ENCODE peak calls at places on chromosomes 2 and 18, in five cellular contexts. Q, A, L, K and O are unnamed samples. For H3K36me3, the result is how much of the 10 kb centered on the place peaks cover.

GRCh38 chr2:130954873-130955272 is 118.2 kb downstream of the ARHGEF4 start:
- DNase-seq in Q (no peak), K (no peak), A (no peak), L (no peak), O (no peak)

GRCh38 chr2:190755796-190756415 is 107.0 kb downstream of the NAB1 start:
- DNase-seq in Q (no peak), K (no peak), L (no peak), A (no peak), O (no peak)

GRCh38 chr2:32752205-32752604 is 124.4 kb downstream of the TTC27 start:
- DNase-seq in Q (peak), K (no peak), A (no peak), L (no peak), O (no peak)

GRCh38 chr2:49288902-49289680 is 134.8 kb upstream of the FSHR start:
- DNase-seq in L (no peak), K (no peak), A (no peak), Q (no peak), O (no peak)

GRCh38 chr2:20524412-20525040 is 77.7 kb downstream of the RHOB start:
- DNase-seq in L (peak), Q (no peak), A (no peak), K (no peak), O (peak)

GRCh38 chr2:83081835-83082522 is 1377.1 kb downstream of the SUCLG1 start:
- DNase-seq in L (no peak), A (no peak), K (peak), Q (peak), O (no peak)

GRCh38 chr2:121185571-121186074 is 99.4 kb downstream of the TFCP2L1 start:
- DNase-seq in A (peak), L (no peak), K (no peak), Q (no peak), O (no peak)

GRCh38 chr2:46445561-46445960 is 33.8 kb upstream of the TMEM247 start:
- DNase-seq in Q (no peak), K (no peak), L (no peak), A (no peak), O (no peak)

GRCh38 chr2:118881490-118882129 is 34.2 kb upstream of the EN1 start:
- DNase-seq in A (peak), L (peak), K (peak), Q (peak), O (no peak)

GRCh38 chr18:22324191-22325131 is 93.3 kb downstream of the CTAGE1 start:
- DNase-seq in Q (no peak), A (no peak), K (no peak), L (peak), O (peak)

GRCh38 chr18:32040936-32041335 is 22.3 kb downstream of the RNF125 start:
- DNase-seq in L (peak), A (no peak), K (no peak), Q (no peak), O (no peak)

GRCh38 chr18:5339202-5339834 is 43.8 kb upstream of the ZBTB14 start:
- DNase-seq in A (no peak), L (no peak), Q (peak), K (no peak), O (no peak)

GRCh38 chr2:108918156-108918845 is 70.7 kb downstream of the EDAR start:
- DNase-seq in K (no peak), A (peak), Q (no peak), L (no peak), O (no peak)

GRCh38 chr18:48718251-48718959 is 179.6 kb downstream of the CTIF start:
- DNase-seq in A (no peak), Q (no peak), K (no peak), L (no peak), O (no peak)

GRCh38 chr2:207253946-207254345 is 88.2 kb upstream of the KLF7 start:
- DNase-seq in K (peak), Q (no peak), A (no peak), L (no peak), O (no peak)

GRCh38 chr2:147910990-147911473 is 66.2 kb downstream of the ACVR2A start:
- DNase-seq in A (no peak), Q (peak), L (no peak), K (peak), O (no peak)

GRCh38 chr2:2746731-2747130 is 415.7 kb upstream of the MYT1L start:
- DNase-seq in K (no peak), A (no peak), Q (no peak), L (no peak), O (no peak)

GRCh38 chr2:147631294-147631693 is 213.5 kb upstream of the ACVR2A start:
- DNase-seq in L (peak), K (no peak), A (no peak), Q (no peak), O (no peak)

GRCh38 chr2:155815851-155816250 is 516.7 kb downstream of the NR4A2 start:
- DNase-seq in A (no peak), K (peak), Q (peak), L (no peak), O (no peak)

GRCh38 chr2:234919711-234920110 is 32.1 kb upstream of the SH3BP4 start:
- DNase-seq in A (no peak), K (peak), L (no peak), Q (no peak), O (no peak)

GRCh38 chr2:158953454-158953853 is 15.0 kb upstream of the TANC1 start:
- DNase-seq in A (no peak), Q (no peak), K (peak), L (no peak), O (no peak)

GRCh38 chr18:42141439-42141838 is 186.4 kb downstream of the PIK3C3 start:
- DNase-seq in A (no peak), K (no peak), L (no peak), Q (peak), O (no peak)

GRCh38 chr18:72119082-72119481 is 425.1 kb downstream of the CBLN2 start:
- DNase-seq in A (no peak), L (no peak), Q (no peak), K (no peak), O (no peak)

GRCh38 chr2:136141510-136142154 is 23.7 kb upstream of the CXCR4 start:
- DNase-seq in K (no peak), A (no peak), L (no peak), Q (no peak), O (no peak)

GRCh38 chr18:56139792-56140254 is 498.6 kb downstream of the TXNL1 start:
- DNase-seq in L (peak), K (peak), A (no peak), Q (no peak), O (peak)

GRCh38 chr2:97713296-97714083 is at the start of gene ZAP70:
- DNase-seq in K (no peak), A (no peak), Q (peak), L (no peak), O (peak)

GRCh38 chr2:102950547-102950946 is 188.7 kb downstream of the TMEM182 start:
- DNase-seq in K (no peak), Q (no peak), A (no peak), L (no peak), O (no peak)

GRCh38 chr18:2881088-2881487 is 34.3 kb downstream of the EMILIN2 start:
- DNase-seq in K (no peak), L (no peak), A (no peak), Q (no peak), O (no peak)

GRCh38 chr2:38466849-38467767 is 90.0 kb upstream of the ATL2 start:
- DNase-seq in Q (no peak), L (no peak), K (no peak), A (no peak), O (no peak)

GRCh38 chr2:156466739-156467405 is 30.7 kb downstream of the GPD2 start:
- DNase-seq in K (no peak), L (peak), Q (no peak), A (peak), O (peak)

GRCh38 chr2:9221223-9221622 is 14.6 kb downstream of the ASAP2 start:
- DNase-seq in Q (no peak), A (no peak), K (no peak), L (no peak), O (no peak)

GRCh38 chr2:237686659-237687136 is 59.3 kb downstream of the LRRFIP1 start:
- DNase-seq in K (no peak), A (no peak), Q (peak), L (no peak), O (peak)

GRCh38 chr2:175844169-175844568 is 157.9 kb downstream of the LNPK start:
- DNase-seq in A (no peak), Q (no peak), K (peak), L (no peak), O (no peak)

GRCh38 chr2:217054791-217055190 is 194.9 kb upstream of the TNP1 start:
- DNase-seq in K (peak), Q (no peak), A (no peak), L (no peak), O (no peak)

GRCh38 chr2:96768083-96768561 is 7.4 kb downstream of the CNNM4 start:
- DNase-seq in L (peak), K (no peak), Q (no peak), A (no peak), O (no peak)

GRCh38 chr2:188130317-188130716 is 161.4 kb upstream of the GULP1 start:
- DNase-seq in Q (no peak), L (no peak), A (no peak), K (no peak), O (no peak)

GRCh38 chr2:41782306-41783158 is 265.3 kb upstream of the PKDCC start:
- DNase-seq in Q (peak), L (peak), K (peak), A (no peak), O (no peak)

GRCh38 chr2:216151313-216152030 is 42.3 kb downstream of the XRCC5 start:
- DNase-seq in K (peak), L (no peak), Q (no peak), A (no peak), O (no peak)

DNA sequence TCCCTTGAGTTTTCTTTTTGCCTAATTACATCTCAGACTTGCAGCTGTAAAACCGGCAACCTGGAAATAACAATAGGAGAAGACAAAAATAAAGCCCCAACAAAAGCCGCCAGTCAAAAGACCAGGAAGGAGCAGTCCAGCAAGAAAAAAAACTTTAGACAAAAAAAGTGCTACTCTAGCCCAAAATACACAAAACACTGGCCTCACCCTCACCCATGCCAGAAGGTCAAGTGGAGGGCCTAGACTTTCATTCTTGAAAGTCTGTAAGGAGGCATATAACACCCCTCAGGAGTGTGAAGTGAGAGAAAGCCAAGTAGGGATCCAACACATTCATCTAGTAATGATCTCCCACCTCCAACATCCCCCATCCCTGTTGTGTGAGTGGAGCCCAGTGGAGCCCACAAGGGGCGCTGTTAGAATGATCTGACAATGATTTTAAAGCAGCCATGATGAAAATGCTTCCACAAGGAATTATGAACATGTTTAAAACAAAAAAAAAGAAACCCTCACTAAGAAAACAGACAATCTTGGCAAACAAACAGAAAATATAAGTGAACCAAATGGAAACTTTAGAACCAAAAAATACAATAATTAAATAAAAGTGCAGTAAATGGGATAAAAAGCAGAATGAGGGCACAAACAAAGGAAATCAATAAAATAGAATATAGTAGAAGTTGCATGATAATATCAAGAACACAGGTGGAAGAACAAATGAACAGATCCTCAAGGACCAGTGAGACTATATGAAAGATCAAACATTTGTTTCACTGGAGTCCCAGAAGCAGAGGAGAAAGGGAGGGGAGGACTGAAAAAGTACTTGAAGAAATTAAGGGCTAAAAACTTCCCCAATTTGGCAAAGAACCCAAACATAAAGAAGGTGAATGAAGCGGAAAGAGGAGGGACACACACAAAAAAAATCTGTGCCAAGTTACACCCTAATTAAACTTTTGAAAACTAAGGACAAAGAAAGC is 23.9 kb downstream of the SESTD1 start:
- DNase-seq in A (no peak), K (no peak), L (no peak), Q (peak), O (no peak)
- TF ChIP-seq CTCF in A (no peak), K (peak), L (no peak), Q (peak), O (no peak)

DNA sequence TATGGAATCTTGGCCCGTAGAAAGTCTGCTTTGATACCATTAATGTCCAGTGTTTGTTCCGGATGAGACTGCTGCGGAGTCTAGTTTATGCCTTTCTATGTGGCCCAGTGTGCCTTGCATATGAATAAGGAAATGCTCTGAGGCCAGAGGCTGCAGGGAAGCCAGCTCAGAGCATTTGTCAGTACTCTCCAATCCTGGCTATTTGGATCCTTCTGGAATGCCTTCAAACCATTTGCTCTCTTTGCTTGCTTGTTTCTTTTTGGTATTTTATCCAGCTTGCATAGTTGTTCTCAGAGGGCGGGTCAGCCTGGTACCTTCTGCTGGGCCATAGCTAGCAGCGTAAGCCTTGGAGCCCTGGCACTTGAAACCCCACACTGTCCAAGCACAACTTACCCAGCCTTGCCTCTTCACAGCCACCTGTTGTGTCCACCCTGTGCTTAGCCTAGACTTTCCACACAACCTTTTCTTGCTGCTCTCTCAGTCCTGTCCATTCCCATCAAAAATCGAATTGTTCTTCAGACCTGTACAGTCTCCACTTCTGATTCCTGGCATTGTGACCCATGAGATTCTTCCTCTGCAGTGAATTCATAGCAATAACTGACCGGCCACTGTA is 20.5 kb downstream of the CENPO start:
- DNase-seq in K (no peak), Q (no peak), L (no peak), A (peak), O (no peak)
- H3K36me3 ChIP-seq in K (under half), Q (under half), L (under half), A (under half), O (under half)

DNA sequence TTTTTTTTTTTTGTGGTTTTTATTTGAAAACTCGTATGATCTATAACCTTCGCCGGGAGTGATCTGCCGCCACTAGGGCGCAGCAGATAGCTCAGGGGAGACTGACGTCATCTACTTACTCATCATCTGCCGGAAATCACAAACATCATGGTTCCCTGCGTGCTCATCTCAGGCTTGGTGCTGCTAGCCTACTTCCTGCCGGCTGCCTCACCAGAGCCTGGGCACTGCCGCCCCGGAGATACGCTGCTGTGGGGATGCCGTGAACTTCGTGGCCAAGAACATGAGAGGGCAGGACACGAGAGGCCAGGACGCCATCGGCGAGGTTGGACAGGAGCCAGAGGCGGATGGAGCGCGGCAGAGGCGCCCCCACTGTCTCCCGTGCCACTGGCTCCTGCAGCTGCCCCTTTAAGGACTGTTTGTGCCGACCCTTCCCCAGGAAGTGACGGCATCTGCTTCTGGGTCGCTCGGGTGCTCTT is 68.8 kb downstream of the DOK6 start:
- DNase-seq in L (no peak), Q (no peak), A (no peak), K (no peak), O (no peak)
- TF ChIP-seq CTCF in L (no peak), Q (peak), A (no peak), K (peak), O (peak)

DNA sequence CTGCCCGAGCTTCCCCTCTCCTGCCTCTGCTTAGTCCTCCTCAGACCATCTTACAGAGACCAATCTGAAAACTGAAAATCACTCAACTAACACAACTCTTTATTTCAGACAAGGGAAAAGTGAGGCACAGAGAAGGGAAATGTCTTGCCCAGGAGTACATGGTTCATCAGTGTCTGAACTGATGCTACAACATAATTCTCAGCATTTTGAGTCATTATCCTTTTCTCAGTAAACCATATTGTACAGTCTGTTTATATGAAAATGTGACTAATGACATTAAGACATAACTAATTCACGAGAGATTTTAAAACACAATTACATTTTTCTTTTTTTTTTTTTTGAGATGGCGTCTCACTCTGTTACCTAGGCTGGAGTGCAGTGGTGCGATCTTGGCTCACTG is 62.7 kb downstream of the ITSN2 start:
- DNase-seq in L (no peak), A (no peak), K (no peak), Q (no peak), O (no peak)
- H3K36me3 ChIP-seq in L (under half), A (under half), K (under half), Q (under half), O (half or more)